ENCODE peak calls at places on chromosomes 5 and 9, in eight cellular contexts. W, F, M, C, P, K, Y and H are unnamed samples.
A peak's percentile ranks its signal among the peaks of the same experiment; 100 is the strongest.

GRCh38 chr9:33139421-33140228 is 27.5 kb downstream of the B4GALT1 start:
- DNase-seq in C (no peak), K (no peak), Y (peak; percentile 46), M (no peak), W (no peak), F (peak; percentile 85), P (peak; percentile 88), H (no peak)

GRCh38 chr9:20505574-20505973 is 116.7 kb downstream of the MLLT3 start:
- DNase-seq in Y (no peak), C (no peak), M (no peak), W (no peak), P (no peak), K (no peak), F (no peak), H (no peak)

GRCh38 chr9:33443047-33443446 is 4.3 kb downstream of the AQP3 start:
- DNase-seq in W (no peak), F (no peak), Y (no peak), P (peak; percentile 44), M (no peak), C (peak; percentile 77), K (no peak), H (peak; percentile 23)

GRCh38 chr5:134738963-134739661 is 764 bp downstream of the CAMLG start:
- DNase-seq in P (peak; percentile 73), C (peak; percentile 47), W (peak; percentile 75), K (peak; percentile 34), F (no peak), Y (no peak), M (peak; percentile 29), H (peak; percentile 49)

GRCh38 chr5:117262607-117263131 is 688.0 kb upstream of the SEMA6A start:
- DNase-seq in K (no peak), C (no peak), W (no peak), P (no peak), Y (no peak), M (no peak), F (no peak), H (no peak)

GRCh38 chr5:132176543-132176945 is 51.1 kb downstream of the P4HA2 start:
- DNase-seq in K (no peak), Y (no peak), F (no peak), C (no peak), M (no peak), W (no peak), P (no peak), H (no peak)

GRCh38 chr5:100854594-100854993 is 48.5 kb downstream of the ST8SIA4 start:
- DNase-seq in Y (no peak), K (no peak), M (no peak), C (no peak), P (no peak), F (no peak), W (no peak), H (no peak)

GRCh38 chr9:114923918-114924317 is 6.5 kb downstream of the TNFSF8 start:
- DNase-seq in M (no peak), K (no peak), F (no peak), P (no peak), W (no peak), C (no peak), Y (no peak), H (no peak)

GRCh38 chr9:101119206-101119819 is 90.8 kb downstream of the PLPPR1 start:
- DNase-seq in F (no peak), C (peak; percentile 74), Y (no peak), K (no peak), M (no peak), P (no peak), W (peak; percentile 67), H (peak; percentile 24)

GRCh38 chr9:105447386-105447813 is 434 bp upstream of the FSD1L start:
- DNase-seq in F (no peak), Y (peak; percentile 18), W (no peak), P (no peak), C (no peak), K (no peak), M (no peak), H (no peak)

GRCh38 chr5:170228756-170229459 is 3.9 kb upstream of the C5orf58 start:
- DNase-seq in Y (no peak), P (no peak), W (no peak), M (no peak), F (no peak), C (no peak), K (no peak), H (no peak)

GRCh38 chr5:117623042-117623815 is 1048.6 kb upstream of the SEMA6A start:
- DNase-seq in M (no peak), K (no peak), W (no peak), Y (no peak), C (no peak), F (no peak), P (peak; percentile 17), H (no peak)

GRCh38 chr5:92637960-92638359 is 943.1 kb downstream of the NR2F1-AS1 start:
- DNase-seq in M (no peak), C (no peak), P (no peak), Y (no peak), K (no peak), W (no peak), F (no peak), H (no peak)

GRCh38 chr5:154523104-154523503 is 45.1 kb upstream of the HAND1 start:
- DNase-seq in P (no peak), Y (no peak), K (no peak), C (peak; percentile 26), F (peak; percentile 17), W (no peak), M (no peak), H (no peak)

GRCh38 chr5:16713386-16713928 is 96.7 kb upstream of the RETREG1 start:
- DNase-seq in K (no peak), W (no peak), C (no peak), M (no peak), Y (no peak), P (peak; percentile 35), F (no peak), H (no peak)

GRCh38 chr5:139749242-139749641 is 46.4 kb upstream of the PSD2 start:
- DNase-seq in K (no peak), M (no peak), C (no peak), P (no peak), F (no peak), W (no peak), Y (no peak), H (no peak)

GRCh38 chr5:172433513-172433912 is 20.8 kb downstream of the SH3PXD2B start:
- DNase-seq in M (no peak), C (no peak), Y (no peak), P (no peak), W (no peak), K (no peak), F (no peak), H (no peak)

GRCh38 chr5:149412783-149413476 is 33.8 kb upstream of the IL17B start:
- DNase-seq in C (peak; percentile 55), F (peak; percentile 87), W (no peak), K (no peak), M (no peak), Y (no peak), P (peak; percentile 45), H (no peak)
- H3K4me3 ChIP-seq in C (peak overlapping the region; percentile 55), F (peak overlapping the region; percentile 94), W (no peak overlapping the region), K (no peak overlapping the region), M (no peak overlapping the region), Y (peak overlapping the region; percentile 15), P (no peak overlapping the region), H (no peak overlapping the region)

DNA sequence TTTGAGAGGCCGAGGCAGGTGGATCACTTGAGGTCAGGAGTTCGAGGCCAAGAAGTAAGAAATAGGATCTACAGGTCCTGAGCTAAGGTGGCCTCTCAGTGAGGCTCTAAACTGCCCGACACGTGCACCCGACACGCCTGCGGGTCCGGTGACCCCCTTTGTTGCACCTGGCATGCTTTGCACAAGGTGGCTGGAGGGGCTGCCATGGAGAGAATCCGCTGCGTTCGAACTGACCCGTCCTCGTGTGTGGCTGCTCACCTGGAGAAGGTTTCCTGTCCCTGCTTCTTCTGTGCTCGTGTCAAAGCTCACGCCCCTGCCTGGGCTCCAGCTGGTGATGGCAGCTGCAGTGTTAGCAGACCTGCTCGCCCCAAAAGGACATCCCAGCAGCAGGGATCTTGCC is 5.7 kb upstream of the OLFM1 start:
- DNase-seq in K (no peak), P (no peak), F (no peak), W (no peak), C (peak; percentile 54), Y (no peak), M (no peak), H (no peak)
- H3K9me3 ChIP-seq in K (no peaks in the 10 kb centered on the region), P (no peaks in the 10 kb centered on the region), F (no peaks in the 10 kb centered on the region), W (no peaks in the 10 kb centered on the region), C (no peaks in the 10 kb centered on the region), Y (no peaks in the 10 kb centered on the region), M (no peaks in the 10 kb centered on the region), H (no peaks in the 10 kb centered on the region)

DNA sequence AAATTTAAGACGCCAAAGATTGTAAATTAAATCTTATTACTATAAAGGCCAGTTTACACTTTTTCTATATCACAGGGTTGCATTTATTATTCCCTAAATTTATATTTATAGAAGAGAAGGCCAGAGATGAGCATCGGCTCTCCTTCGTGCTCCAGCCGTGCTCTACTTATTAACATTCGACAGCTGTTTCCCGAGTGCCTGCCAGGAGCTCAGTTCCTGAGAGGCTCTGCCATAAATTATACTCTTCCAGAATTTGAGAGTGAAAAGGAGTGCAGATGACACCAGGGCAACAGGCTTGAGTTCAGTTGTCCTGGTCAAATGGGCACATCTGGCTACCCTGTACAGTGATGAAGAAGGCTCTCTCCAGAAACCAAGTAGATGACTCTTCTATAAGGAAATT is 70.1 kb downstream of the PCSK5 start:
- DNase-seq in M (no peak), P (no peak), C (no peak), K (no peak), W (no peak), F (no peak), Y (no peak), H (no peak)
- H3K27me3 ChIP-seq in M (no peaks in the 10 kb centered on the region), P (no peaks in the 10 kb centered on the region), C (no peaks in the 10 kb centered on the region), K (no peaks in the 10 kb centered on the region), W (no peaks in the 10 kb centered on the region), F (no peaks in the 10 kb centered on the region), Y (no peaks in the 10 kb centered on the region), H (no peaks in the 10 kb centered on the region)

DNA sequence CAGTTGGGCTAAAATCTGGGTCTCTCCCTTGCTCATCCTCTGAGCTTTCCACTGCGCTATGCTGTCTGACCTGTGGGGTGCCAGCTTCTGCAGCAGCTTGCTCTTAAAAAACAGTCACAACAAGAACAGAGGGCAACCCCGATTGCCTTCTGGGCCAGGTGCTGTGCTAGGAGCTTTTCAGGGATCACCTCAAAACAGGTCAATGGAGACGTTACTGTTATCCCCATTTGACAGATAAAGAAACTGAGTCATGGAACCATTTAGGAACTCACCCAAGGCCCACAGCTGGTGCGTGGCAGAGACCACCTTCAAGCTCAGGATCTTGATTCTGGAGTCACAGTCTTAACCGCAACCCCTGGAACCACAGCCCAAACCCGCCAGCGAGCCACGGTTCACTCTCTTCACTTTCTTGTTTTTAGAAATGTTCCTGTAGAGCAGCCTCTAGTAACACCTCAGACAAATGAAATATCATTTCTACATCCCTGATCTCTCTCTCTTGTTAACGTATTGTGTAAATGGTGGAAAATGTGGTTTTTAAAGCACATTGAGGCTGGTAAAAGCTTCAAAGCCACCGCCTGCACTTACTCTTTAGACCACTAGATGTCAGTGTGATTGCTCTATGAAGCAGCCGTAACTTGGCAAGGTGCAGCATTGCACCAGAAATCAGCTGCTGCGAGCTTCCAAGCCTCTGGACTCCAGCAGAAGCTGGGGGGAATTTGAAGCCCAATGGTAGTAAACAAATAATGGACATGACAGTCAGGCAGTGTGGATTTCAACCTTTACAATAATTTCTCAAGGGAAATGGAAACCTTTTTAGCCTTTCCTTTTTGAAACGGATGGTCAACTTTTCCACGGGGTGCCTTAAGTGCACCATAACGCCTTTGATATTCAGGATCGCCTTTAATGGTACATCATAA is 1.7 kb downstream of the FYB1 start:
- DNase-seq in C (peak; percentile 72), K (peak; percentile 85), Y (peak; percentile 72), M (peak; percentile 79), P (peak; percentile 79), W (peak; percentile 74), F (peak; percentile 80), H (peak; percentile 63)
- H3K4me3 ChIP-seq in C (peak overlapping the region; percentile 9), K (peak overlapping the region; percentile 86), Y (no peak overlapping the region), M (peak overlapping the region; percentile 59), P (no peak overlapping the region), W (peak overlapping the region; percentile 17), F (no peak overlapping the region), H (no peak overlapping the region)